ENCODE peak calls at places on chromosomes 11 and 22, in five cellular contexts. M is A549, N is HepG2, L is K562, J is GM12878. B is an unnamed sample.

GRCh38 chr11:10379022-10379421 is 74.1 kb downstream of the ADM start:
- DNase-seq in M (peak), N (no peak), L (peak), J (no peak), B (peak)

GRCh38 chr22:39179401-39179827 is 26.9 kb upstream of the CBX7 start:
- DNase-seq in M (no peak), N (no peak), L (peak), J (no peak), B (no peak)

GRCh38 chr11:66443602-66444001 is 5.0 kb upstream of the MRPL11 start:
- DNase-seq in M (peak), N (no peak), L (no peak), J (no peak), B (no peak)

GRCh38 chr11:77171254-77171653 is 43.2 kb downstream of the MYO7A start:
- DNase-seq in M (no peak), N (no peak), L (no peak), J (no peak), B (no peak)

GRCh38 chr22:38967451-38968450 is 10.3 kb downstream of the APOBEC3A start:
- DNase-seq in M (no peak), N (no peak), L (peak), J (no peak), B (no peak)

GRCh38 chr22:44256860-44257560 is 55.7 kb downstream of the SHISAL1 start:
- DNase-seq in M (no peak), N (no peak), L (no peak), J (no peak), B (no peak)

GRCh38 chr11:11095971-11096370 is 238.1 kb upstream of the ZBED5 start:
- DNase-seq in M (no peak), N (no peak), L (no peak), J (no peak), B (no peak)

GRCh38 chr11:84594602-84595001 is 1032.5 kb downstream of the DLG2 start:
- DNase-seq in M (no peak), N (no peak), L (no peak), J (no peak), B (no peak)

GRCh38 chr11:64173616-64174355 is 7.9 kb upstream of the MACROD1 start:
- DNase-seq in M (no peak), N (no peak), L (no peak), J (no peak), B (no peak)

GRCh38 chr22:41862160-41862529 is 29.2 kb downstream of the SREBF2 start:
- DNase-seq in M (no peak), N (peak), L (no peak), J (peak), B (no peak)

GRCh38 chr11:61336171-61336935 is 3.3 kb downstream of the TKFC start:
- DNase-seq in M (peak), N (peak), L (peak), J (peak), B (peak)

GRCh38 chr11:29231991-29232390 is 784.8 kb downstream of the KCNA4 start:
- DNase-seq in M (no peak), N (no peak), L (no peak), J (no peak), B (no peak)

GRCh38 chr22:26404851-26405357 is 24.2 kb upstream of the ASPHD2 start:
- DNase-seq in M (no peak), N (no peak), L (peak), J (no peak), B (no peak)

GRCh38 chr11:65501005-65501529 is 2.2 kb downstream of the MALAT1 start:
- DNase-seq in M (no peak), N (no peak), L (no peak), J (no peak), B (no peak)

GRCh38 chr22:38820021-38820420 is 23.8 kb downstream of the NPTXR start:
- DNase-seq in M (no peak), N (no peak), L (no peak), J (no peak), B (no peak)

GRCh38 chr11:92638678-92639077 is 330.8 kb upstream of the MTNR1B start:
- DNase-seq in M (peak), N (no peak), L (no peak), J (no peak), B (no peak)

GRCh38 chr11:18594999-18595749 is 4.4 kb upstream of the MISFA start:
- DNase-seq in M (no peak), N (no peak), L (no peak), J (no peak), B (no peak)

GRCh38 chr11:76288166-76288978 is 82.1 kb upstream of the WNT11 start:
- DNase-seq in M (no peak), N (no peak), L (no peak), J (no peak), B (peak)

GRCh38 chr11:128532016-128532570 is 55.3 kb downstream of the ETS1 start:
- DNase-seq in M (no peak), N (no peak), L (no peak), J (no peak), B (no peak)

GRCh38 chr11:10728779-10729472 is 22.1 kb upstream of the CTR9 start:
- DNase-seq in M (no peak), N (no peak), L (no peak), J (no peak), B (no peak)

DNA sequence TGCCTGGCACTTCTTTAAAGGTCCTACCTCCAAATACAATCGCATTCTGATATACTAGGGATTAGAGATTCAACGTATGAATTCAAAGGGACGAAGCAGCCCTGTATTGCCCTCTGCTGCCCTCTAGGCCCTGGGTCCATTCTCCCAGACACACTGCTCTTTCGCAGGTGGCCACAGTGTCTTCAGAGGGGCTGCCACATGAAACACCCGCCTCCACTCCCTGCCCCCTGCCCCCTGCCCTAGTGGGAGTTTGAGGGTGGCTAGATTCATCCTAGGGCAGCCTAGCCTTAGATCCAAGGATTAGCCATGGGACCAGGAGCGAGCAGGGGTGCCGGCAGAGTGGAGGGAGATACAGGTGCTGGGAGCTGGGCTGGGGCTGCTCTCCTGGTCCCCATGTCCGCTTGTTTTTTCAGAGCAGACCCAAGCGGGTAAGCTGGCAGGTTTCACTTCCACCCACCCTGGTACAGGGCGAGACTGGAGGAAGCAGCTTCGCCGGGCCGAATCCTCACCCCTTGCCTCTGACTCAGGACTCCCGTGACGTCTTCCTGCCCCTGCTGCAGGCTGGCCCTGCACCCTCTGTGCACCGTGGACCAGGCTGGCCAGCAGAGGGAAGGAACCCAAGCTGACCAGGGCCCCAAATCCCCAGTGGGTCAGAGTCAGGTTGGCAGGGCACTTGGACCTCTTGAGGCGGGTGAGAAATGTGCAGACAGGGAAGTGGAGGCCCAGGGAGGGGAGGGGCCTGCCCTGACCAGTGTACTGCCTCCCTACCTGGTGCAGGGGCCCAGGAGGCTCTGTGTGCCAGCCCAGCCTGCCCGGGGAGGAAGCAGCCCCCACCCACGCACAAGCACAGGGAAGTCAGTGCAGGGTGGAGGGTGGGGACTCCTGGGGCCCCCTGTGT is 28.4 kb upstream of the HMOX1 start:
- DNase-seq in M (peak), N (peak), L (no peak), J (no peak), B (peak)
- TF ChIP-seq MYC in M (no peak), N (no peak), L (no peak), J (no peak), B (no peak)

GRCh38 chr11:35114901-35115687 is 23.9 kb upstream of the CD44 start:
- DNase-seq in M (no peak), N (no peak), L (no peak), J (no peak), B (no peak)

GRCh38 chr11:35111171-35112055 is 27.6 kb upstream of the CD44 start:
- DNase-seq in M (no peak), N (no peak), L (peak), J (no peak), B (peak)

GRCh38 chr11:35115688-35116030 is 23.3 kb upstream of the CD44 start:
- DNase-seq in M (no peak), N (no peak), L (no peak), J (no peak), B (no peak)

GRCh38 chr11:35112056-35112845 is 26.7 kb upstream of the CD44 start:
- DNase-seq in M (no peak), N (no peak), L (no peak), J (no peak), B (no peak)

GRCh38 chr11:35112846-35113105 is 26.2 kb upstream of the CD44 start:
- DNase-seq in M (no peak), N (no peak), L (no peak), J (no peak), B (no peak)
- H3K4me2 ChIP-seq in M (no peak), N (no peak), L (no peak), J (no peak), B (no peak)

DNA sequence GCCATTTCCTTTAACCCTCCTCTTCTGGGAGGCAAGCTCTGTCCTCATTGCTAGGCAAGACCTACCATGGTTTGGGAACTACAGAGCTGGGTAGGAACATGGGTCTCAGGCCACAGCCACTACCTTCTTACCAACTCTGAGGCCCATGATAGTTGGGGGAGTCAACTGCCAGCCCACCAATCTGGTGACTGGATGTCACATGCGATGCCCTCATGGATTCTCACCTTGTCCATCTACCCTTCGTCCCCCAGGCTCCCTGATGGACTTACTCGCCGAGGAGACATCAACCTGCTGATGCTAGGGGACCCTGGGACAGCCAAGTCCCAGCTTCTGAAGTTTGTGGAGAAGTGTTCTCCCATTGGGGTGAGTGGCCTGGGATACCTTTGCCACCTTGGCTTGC is 13.7 kb downstream of the MCM5 start:
- DNase-seq in M (no peak), N (no peak), L (no peak), J (no peak), B (no peak)
- TF ChIP-seq MYC in M (no peak), N (no peak), L (no peak), J (no peak), B (no peak)

GRCh38 chr22:46045459-46046298 is 68.7 kb upstream of the WNT7B start:
- DNase-seq in M (no peak), N (no peak), L (no peak), J (no peak), B (no peak)

GRCh38 chr22:46046299-46046685 is 69.3 kb upstream of the WNT7B start:
- DNase-seq in M (no peak), N (no peak), L (no peak), J (no peak), B (no peak)

GRCh38 chr22:46043339-46043738 is 66.4 kb upstream of the WNT7B start:
- DNase-seq in M (no peak), N (no peak), L (no peak), J (no peak), B (no peak)

GRCh38 chr22:46043816-46044717 is 67.1 kb upstream of the WNT7B start:
- DNase-seq in M (no peak), N (no peak), L (no peak), J (no peak), B (peak)

DNA sequence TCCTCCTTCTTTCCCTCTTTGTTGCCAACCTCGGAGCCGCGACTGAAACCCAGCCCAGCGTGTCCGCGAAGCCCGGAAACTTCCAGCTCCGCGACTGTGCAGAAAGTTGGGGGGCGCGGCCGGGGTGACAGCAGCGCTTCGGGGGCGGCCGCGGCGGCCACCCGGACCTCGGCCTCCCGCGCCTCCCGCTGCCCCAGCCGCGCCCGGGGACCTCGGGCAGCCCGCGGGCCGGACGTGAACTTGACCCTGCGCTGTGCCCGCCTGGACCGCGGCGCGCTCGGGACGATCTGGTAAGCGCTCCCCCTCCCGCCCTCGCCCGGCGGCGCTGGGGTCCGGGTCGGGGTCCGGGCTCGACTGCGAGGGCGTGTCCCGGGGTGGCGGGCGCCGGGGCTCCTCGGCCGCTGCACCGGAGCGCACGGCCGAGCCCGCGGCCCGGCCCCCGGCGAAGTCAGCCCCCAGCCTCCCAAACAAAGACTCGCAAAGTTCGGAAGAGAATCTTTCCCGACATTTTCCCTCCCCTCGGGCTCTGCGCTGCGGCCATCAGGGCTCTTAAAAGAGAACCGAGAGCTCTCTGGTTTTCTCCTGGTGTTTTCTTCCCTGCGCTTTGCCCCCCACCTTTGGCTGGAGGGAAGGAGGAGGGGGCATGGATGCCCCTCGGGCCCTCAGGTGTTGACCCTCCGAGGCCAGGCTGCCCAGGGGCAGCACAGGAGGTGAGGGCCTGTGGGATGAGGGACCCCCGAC is 67.9 kb upstream of the WNT7B start:
- DNase-seq in M (no peak), N (no peak), L (no peak), J (no peak), B (no peak)
- H3K4me2 ChIP-seq in M (no peak), N (peak), L (no peak), J (peak), B (peak)

GRCh38 chr11:46686886-46687810 is 13.3 kb downstream of the ARHGAP1 start:
- DNase-seq in M (no peak), N (no peak), L (no peak), J (no peak), B (no peak)
- TF ChIP-seq MYC in M (no peak), N (no peak), L (no peak), J (no peak), B (no peak)

DNA sequence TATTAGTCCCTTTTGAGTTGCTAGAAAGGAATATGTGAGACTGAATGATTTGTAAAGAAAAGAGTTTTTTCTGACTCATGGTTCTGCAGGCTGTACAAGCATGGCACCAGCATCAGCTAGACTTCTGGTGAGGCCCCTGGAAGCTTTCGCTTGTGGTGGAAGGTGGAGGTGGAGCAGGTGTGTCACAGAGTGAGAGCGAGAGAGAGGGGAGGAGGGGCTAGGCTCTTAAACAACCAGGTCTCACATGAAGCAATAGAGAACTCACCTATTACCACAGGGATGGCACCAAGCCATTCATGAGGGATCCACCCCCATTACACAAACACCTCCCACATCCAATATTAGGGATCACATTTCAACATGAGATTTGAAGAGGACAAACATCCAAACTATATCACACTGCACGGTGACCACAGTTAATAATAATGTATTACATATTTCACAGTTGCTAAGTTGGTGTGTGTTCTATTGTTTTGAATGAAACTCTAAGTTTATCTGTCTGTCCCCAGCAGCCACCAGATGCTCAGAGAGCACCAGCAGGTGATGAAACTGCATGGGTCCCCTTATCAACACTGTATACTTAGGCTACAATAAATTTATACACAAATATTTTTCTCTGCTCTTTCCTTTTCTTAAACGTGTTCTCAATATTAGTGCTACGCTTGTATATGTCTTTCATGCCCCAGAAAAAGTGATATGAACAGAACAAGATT is 14.1 kb downstream of the ZFP91 start:
- DNase-seq in M (no peak), N (no peak), L (no peak), J (no peak), B (no peak)
- H3K4me2 ChIP-seq in M (no peak), N (no peak), L (no peak), J (no peak), B (no peak)